ENCODE peak calls at places on chromosomes 13 and 19, in four cellular contexts. L, Y, X and V are unnamed samples.

GRCh38 chr19:51887522-51888498 is at the start of gene ZNF577:
- DNase-seq in Y (peak; percentile 79), X (no peak), L (no peak), V (peak; percentile 23)

GRCh38 chr13:112113851-112114250 is 46.9 kb downstream of the SOX1 start:
- DNase-seq in Y (no peak), L (no peak), X (no peak), V (no peak)

GRCh38 chr19:45560686-45561085 is 23.9 kb downstream of the OPA3 start:
- DNase-seq in Y (no peak), X (no peak), L (no peak), V (peak; percentile 2)

GRCh38 chr13:113021811-113022210 is 52.8 kb downstream of the MCF2L start:
- DNase-seq in L (no peak), Y (no peak), X (no peak), V (no peak)

GRCh38 chr19:46631481-46631880 is 4.5 kb downstream of the GNG8 start:
- DNase-seq in L (no peak), X (no peak), Y (no peak), V (no peak)

GRCh38 chr13:24042710-24043440 is 117.6 kb upstream of the SPATA13 start:
- DNase-seq in X (no peak), L (no peak), Y (no peak), V (no peak)

GRCh38 chr13:41496420-41497234 is 39.3 kb downstream of the RGCC start:
- DNase-seq in Y (no peak), L (no peak), X (no peak), V (no peak)

GRCh38 chr19:38452430-38453366 is 19.2 kb downstream of the RYR1 start:
- DNase-seq in X (peak; percentile 100), L (no peak), Y (peak; percentile 100), V (peak; percentile 96)

GRCh38 chr19:14606627-14607026 is 23.7 kb downstream of the CLEC17A start:
- DNase-seq in Y (no peak), X (no peak), L (no peak), V (no peak)

GRCh38 chr19:39200818-39201145 is 3.3 kb downstream of the SYCN start:
- DNase-seq in X (no peak), Y (no peak), L (no peak), V (no peak)

GRCh38 chr19:33947565-33947964 is 150.9 kb downstream of the KCTD15 start:
- DNase-seq in X (no peak), Y (no peak), L (no peak), V (no peak)

GRCh38 chr19:45215391-45216191 is 29.6 kb downstream of the EXOC3L2 start:
- DNase-seq in L (no peak), X (no peak), Y (peak; percentile 54), V (no peak)

GRCh38 chr13:99813346-99814095 is 158.0 kb downstream of the ZIC5 start:
- DNase-seq in L (no peak), Y (no peak), X (no peak), V (no peak)

GRCh38 chr19:36120092-36120983 is 5.1 kb downstream of the TBCB start:
- DNase-seq in Y (no peak), X (no peak), L (peak; percentile 92), V (no peak)

GRCh38 chr13:33379597-33379996 is 94.0 kb upstream of the STARD13 start:
- DNase-seq in L (peak; percentile 43), Y (peak; percentile 18), X (no peak), V (no peak)

GRCh38 chr19:18896421-18896841 is 473 bp upstream of the CERS1 start:
- DNase-seq in L (no peak), X (no peak), Y (peak; percentile 25), V (no peak)

GRCh38 chr19:39951686-39952085 is 17.3 kb upstream of the FCGBP start:
- DNase-seq in L (no peak), Y (no peak), X (no peak), V (no peak)

GRCh38 chr19:18046066-18046718 is 38.2 kb downstream of the ARRDC2 start:
- DNase-seq in Y (no peak), L (peak; percentile 31), X (peak; percentile 38), V (no peak)

GRCh38 chr19:6319376-6319775 is 14.0 kb downstream of the ACER1 start:
- DNase-seq in Y (no peak), L (no peak), X (no peak), V (no peak)

GRCh38 chr19:6322284-6322683 is 11.1 kb downstream of the ACER1 start:
- DNase-seq in X (no peak), Y (no peak), L (no peak), V (no peak)

GRCh38 chr19:6325614-6326013 is 7.8 kb downstream of the ACER1 start:
- DNase-seq in L (no peak), Y (no peak), X (no peak), V (no peak)

GRCh38 chr19:6326815-6327214 is 6.6 kb downstream of the ACER1 start:
- DNase-seq in Y (no peak), X (no peak), L (no peak), V (no peak)

DNA sequence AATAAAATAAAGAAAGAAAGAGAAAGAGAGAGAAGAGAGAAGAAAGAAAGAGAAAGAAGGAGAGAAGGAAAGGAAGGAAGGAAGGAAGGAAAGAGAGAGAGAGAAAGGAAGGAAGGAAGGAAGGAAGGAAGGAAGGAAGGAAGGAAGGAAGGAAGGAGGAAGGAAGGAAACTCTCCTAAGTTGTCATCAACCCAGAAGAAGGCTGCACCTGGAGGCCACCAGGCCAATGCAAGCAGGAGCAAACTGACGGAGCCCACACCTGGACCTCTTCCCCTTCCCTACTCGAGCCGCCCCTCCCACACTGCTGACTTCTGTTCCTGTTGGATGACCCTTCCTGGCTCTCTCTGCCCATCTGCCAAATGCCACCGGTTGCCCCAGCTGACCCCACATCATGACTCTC is 8.7 kb downstream of the ACER1 start:
- DNase-seq in L (no peak), X (no peak), Y (no peak), V (no peak)
- TF ChIP-seq ELF4 in L (no peak), X (no peak), Y (no peak), V (no peak)

GRCh38 chr19:50798116-50798942 is 8.1 kb downstream of the ACP4 start:
- DNase-seq in L (no peak), Y (no peak), X (no peak), V (no peak)
- TF ChIP-seq ELF4 in L (no peak), Y (no peak), X (no peak), V (no peak)

GRCh38 chr13:28316841-28317240 is 178.1 kb downstream of the FLT1 start:
- DNase-seq in L (no peak), Y (no peak), X (no peak), V (no peak)
- TF ChIP-seq ELF4 in L (no peak), Y (no peak), X (no peak), V (no peak)

DNA sequence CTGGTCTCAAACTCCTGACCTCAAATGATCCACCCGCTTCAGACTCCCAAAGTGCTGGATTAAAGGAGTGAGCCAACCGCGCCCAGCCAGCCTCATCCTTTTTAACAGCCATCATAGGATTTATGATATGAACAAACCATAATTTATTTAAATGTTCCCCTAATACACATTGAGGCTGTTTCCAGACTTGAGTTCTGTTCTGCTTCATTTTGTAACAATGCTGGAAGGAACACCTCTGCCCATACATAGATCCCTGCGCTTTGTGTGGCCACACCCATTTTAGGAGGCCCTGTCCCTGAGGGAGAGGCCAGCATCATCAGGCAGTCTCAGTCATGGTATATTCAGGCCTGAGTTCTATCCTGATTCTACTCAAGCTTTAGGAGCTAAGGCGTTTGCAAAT is 35.9 kb downstream of the TPT1 start:
- DNase-seq in Y (no peak), L (no peak), X (no peak), V (no peak)
- TF ChIP-seq ELF4 in Y (no peak), L (no peak), X (no peak), V (no peak)

GRCh38 chr13:25466880-25467279 is 95.1 kb downstream of the ATP8A2 start:
- DNase-seq in L (peak; percentile 3), Y (no peak), X (no peak), V (no peak)

GRCh38 chr13:25463496-25463895 is 91.7 kb downstream of the ATP8A2 start:
- DNase-seq in X (no peak), L (no peak), Y (no peak), V (no peak)

GRCh38 chr13:25462301-25463125 is 90.7 kb downstream of the ATP8A2 start:
- DNase-seq in X (no peak), L (no peak), Y (no peak), V (no peak)
- TF ChIP-seq ELF4 in X (no peak), L (no peak), Y (no peak), V (no peak)

GRCh38 chr19:28523619-28524018 is 689.3 kb downstream of the UQCRFS1 start:
- DNase-seq in X (no peak), Y (no peak), L (no peak), V (no peak)
- TF ChIP-seq ELF4 in X (no peak), Y (no peak), L (no peak), V (no peak)

DNA sequence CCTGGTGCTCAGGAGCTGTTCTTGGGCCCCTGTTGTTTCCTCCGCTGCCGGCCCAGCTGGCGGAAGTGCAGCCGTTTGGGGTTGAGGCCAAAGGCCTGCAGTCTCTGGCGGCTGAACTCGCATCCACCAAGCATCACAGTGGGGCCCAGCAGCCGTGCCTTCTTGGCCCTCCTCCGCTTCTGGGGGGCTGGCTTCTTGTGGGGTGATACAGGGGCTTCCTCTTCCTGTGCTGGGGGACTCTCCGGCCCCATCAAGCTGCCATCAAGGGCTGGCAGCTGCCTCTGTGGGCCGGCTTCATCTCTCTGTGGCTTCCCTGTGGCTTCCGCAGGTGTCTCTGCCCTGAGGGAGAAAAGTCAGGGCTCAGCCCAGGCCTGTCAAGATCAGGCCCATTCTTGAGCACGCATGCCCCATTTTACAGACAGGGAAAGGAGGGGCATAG is 10.3 kb downstream of the ATG4D start:
- DNase-seq in X (no peak), L (no peak), Y (no peak), V (no peak)
- TF ChIP-seq ELF4 in X (no peak), L (no peak), Y (no peak), V (no peak)